ENCODE peak calls at places on chromosomes 16 and 17, in six cellular contexts. N is cardiac muscle cell, R is endothelial cell, M is PC-3, Y is mucosa of descending colon, Z is LNCaP clone FGC. D is an unnamed sample.

GRCh38 chr17:34527908-34528470 is 51.4 kb upstream of the TMEM132E start:
- DNase-seq in N (peak), R (peak), M (no peak), Y (no peak), Z (no peak), D (no peak)

GRCh38 chr16:49700222-49700927 is 155.5 kb downstream of the ZNF423 start:
- DNase-seq in N (no peak), R (no peak), M (no peak), Y (no peak), Z (no peak), D (no peak)

GRCh38 chr17:61555127-61555531 is 35.9 kb downstream of the NACA2 start:
- DNase-seq in N (no peak), R (no peak), M (no peak), Y (no peak), Z (no peak), D (no peak)

GRCh38 chr17:61551255-61551742 is 39.7 kb downstream of the NACA2 start:
- DNase-seq in N (peak), R (no peak), M (peak), Y (no peak), Z (no peak), D (peak)

GRCh38 chr16:26214694-26215093 is 522.9 kb downstream of the HS3ST4 start:
- DNase-seq in N (no peak), R (no peak), M (no peak), Y (no peak), Z (no peak), D (no peak)

GRCh38 chr16:85728879-85729278 is 22.0 kb downstream of the C16orf74 start:
- DNase-seq in N (no peak), R (peak), M (no peak), Y (no peak), Z (no peak), D (no peak)

GRCh38 chr17:17088511-17089205 is 46.4 kb downstream of the MPRIP start:
- DNase-seq in N (no peak), R (no peak), M (no peak), Y (peak), Z (no peak), D (no peak)

GRCh38 chr16:86566966-86567700 is 504 bp downstream of the FOXC2 start:
- DNase-seq in N (peak), R (peak), M (no peak), Y (no peak), Z (no peak), D (no peak)

GRCh38 chr16:10356870-10357842 is 28.7 kb upstream of the ATF7IP2 start:
- DNase-seq in N (no peak), R (no peak), M (no peak), Y (no peak), Z (no peak), D (no peak)

GRCh38 chr17:80987941-80988461 is 3.6 kb upstream of the CHMP6 start:
- DNase-seq in N (no peak), R (no peak), M (no peak), Y (peak), Z (no peak), D (no peak)

GRCh38 chr17:1203111-1203966 is 23.6 kb upstream of the ABR start:
- DNase-seq in N (peak), R (peak), M (peak), Y (peak), Z (no peak), D (peak)

GRCh38 chr16:70610273-70611223 is 35.8 kb upstream of the IL34 start:
- DNase-seq in N (no peak), R (no peak), M (no peak), Y (peak), Z (peak), D (no peak)

GRCh38 chr17:19238167-19238505 is 970 bp downstream of the EPN2 start:
- DNase-seq in N (peak), R (peak), M (peak), Y (peak), Z (no peak), D (peak)

GRCh38 chr16:9102943-9103342 is 11.5 kb downstream of the HAPSTR1 start:
- DNase-seq in N (no peak), R (no peak), M (no peak), Y (no peak), Z (no peak), D (no peak)

GRCh38 chr17:5971969-5972368 is 98.2 kb upstream of the WSCD1 start:
- DNase-seq in N (no peak), R (no peak), M (no peak), Y (no peak), Z (peak), D (no peak)

GRCh38 chr17:21502301-21502700 is 126.1 kb downstream of the KCNJ12 start:
- DNase-seq in N (no peak), R (no peak), M (no peak), Y (no peak), Z (no peak), D (no peak)

GRCh38 chr16:85524630-85525463 is 88.3 kb upstream of the GSE1 start:
- DNase-seq in N (no peak), R (no peak), M (peak), Y (peak), Z (peak), D (no peak)

GRCh38 chr17:45429338-45430005 is 3.2 kb downstream of the ARHGAP27 start:
- DNase-seq in N (peak), R (no peak), M (no peak), Y (peak), Z (no peak), D (no peak)

GRCh38 chr16:86668136-86668535 is 89.8 kb downstream of the FOXL1 start:
- DNase-seq in N (peak), R (peak), M (peak), Y (no peak), Z (no peak), D (no peak)

GRCh38 chr17:47837401-47838039 is 3.6 kb downstream of the SCRN2 start:
- DNase-seq in N (no peak), R (no peak), M (peak), Y (no peak), Z (no peak), D (no peak)

GRCh38 chr16:27154573-27155521 is 48.5 kb upstream of the KDM8 start:
- DNase-seq in N (peak), R (peak), M (peak), Y (peak), Z (no peak), D (peak)

GRCh38 chr17:29533976-29534375 is 32.9 kb downstream of the ABHD15 start:
- DNase-seq in N (no peak), R (no peak), M (no peak), Y (no peak), Z (no peak), D (no peak)

GRCh38 chr16:51402785-51403184 is 251.7 kb upstream of the SALL1 start:
- DNase-seq in N (no peak), R (no peak), M (no peak), Y (no peak), Z (no peak), D (no peak)

GRCh38 chr17:76791053-76791980 is 53.4 kb downstream of the MFSD11 start:
- DNase-seq in N (no peak), R (no peak), M (peak), Y (peak), Z (no peak), D (peak)

GRCh38 chr17:78679495-78680395 is 102.3 kb downstream of the CYTH1 start:
- DNase-seq in N (no peak), R (no peak), M (no peak), Y (no peak), Z (no peak), D (no peak)

GRCh38 chr17:77506371-77506991 is 365.7 kb downstream of the SEC14L1 start:
- DNase-seq in N (no peak), R (no peak), M (no peak), Y (no peak), Z (no peak), D (no peak)

GRCh38 chr17:20206591-20206990 is 197.4 kb downstream of the SPECC1 start:
- DNase-seq in N (no peak), R (no peak), M (peak), Y (no peak), Z (peak), D (no peak)

GRCh38 chr16:37511-37910 is 15.9 kb downstream of the POLR3K start:
- DNase-seq in N (no peak), R (no peak), M (no peak), Y (no peak), Z (no peak), D (no peak)

GRCh38 chr17:55187371-55187770 is 77.4 kb upstream of the HLF start:
- DNase-seq in N (no peak), R (no peak), M (no peak), Y (no peak), Z (no peak), D (no peak)

GRCh38 chr17:43517161-43517560 is 29.0 kb downstream of the ETV4 start:
- DNase-seq in N (no peak), R (no peak), M (no peak), Y (no peak), Z (peak), D (no peak)

GRCh38 chr17:8109669-8110455 is 8.5 kb downstream of the ALOXE3 start:
- DNase-seq in N (peak), R (peak), M (peak), Y (peak), Z (no peak), D (peak)

GRCh38 chr17:27518750-27519521 is 62.7 kb downstream of the KSR1 start:
- DNase-seq in N (no peak), R (no peak), M (no peak), Y (no peak), Z (no peak), D (no peak)

GRCh38 chr17:4256952-4257351 is 6.8 kb downstream of the ANKFY1 start:
- DNase-seq in N (no peak), R (no peak), M (peak), Y (no peak), Z (no peak), D (no peak)

GRCh38 chr17:42067371-42068180 is 17.2 kb upstream of the C17orf113 start:
- DNase-seq in N (peak), R (peak), M (peak), Y (peak), Z (no peak), D (peak)

GRCh38 chr16:3980311-3981111 is 100.0 kb upstream of the CREBBP start:
- DNase-seq in N (no peak), R (no peak), M (peak), Y (no peak), Z (no peak), D (no peak)

GRCh38 chr17:37490638-37491614 is 1.2 kb downstream of the DUSP14 start:
- DNase-seq in N (peak), R (peak), M (peak), Y (no peak), Z (no peak), D (no peak)

GRCh38 chr16:89581045-89581695 is 5.6 kb downstream of the CPNE7 start:
- DNase-seq in N (no peak), R (no peak), M (peak), Y (no peak), Z (no peak), D (no peak)

GRCh38 chr16:66167564-66168291 is 198.8 kb upstream of the CDH5 start:
- DNase-seq in N (peak), R (no peak), M (peak), Y (no peak), Z (no peak), D (no peak)
- TF ChIP-seq CTCF in N (peak), R (no peak), M (peak), Y (no peak), Z (peak), D (no peak)

GRCh38 chr17:57401556-57402488 is 145.5 kb downstream of the MSI2 start:
- DNase-seq in N (peak), R (peak), M (no peak), Y (no peak), Z (no peak), D (peak)
- TF ChIP-seq CTCF in N (no peak), R (no peak), M (peak), Y (no peak), Z (no peak), D (no peak)

DNA sequence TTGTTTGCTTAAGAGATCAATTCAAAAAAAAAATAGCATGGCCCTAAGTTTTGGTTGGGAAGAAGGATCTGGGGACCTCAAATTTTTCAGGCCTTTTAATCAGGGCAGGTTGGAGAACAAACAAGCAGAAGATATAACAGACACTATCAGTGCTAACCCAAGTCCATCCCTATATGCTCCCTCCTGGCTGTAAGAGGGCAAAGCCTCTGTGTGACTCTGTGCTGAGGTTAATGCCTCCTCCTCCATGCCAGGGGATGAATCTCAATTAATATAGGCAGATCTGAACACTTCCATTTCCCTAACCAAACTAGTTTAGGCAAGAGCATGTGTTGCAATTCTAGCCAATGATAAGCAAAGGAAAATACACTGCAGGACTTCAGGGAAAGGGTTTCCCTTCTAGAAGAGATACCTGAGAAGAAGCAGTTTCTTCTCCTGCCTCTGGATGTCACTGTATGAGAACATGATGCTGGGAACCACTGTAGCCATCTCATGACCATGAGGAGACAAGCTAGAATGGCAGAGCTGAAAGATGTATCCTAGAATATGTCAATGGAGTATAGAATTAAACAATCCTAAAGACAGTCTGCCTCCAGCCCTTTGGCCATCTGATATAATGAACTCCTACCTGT is 76.0 kb downstream of the CHD9NB start:
- DNase-seq in N (peak), R (no peak), M (peak), Y (no peak), Z (peak), D (peak)
- TF ChIP-seq CTCF in N (peak), R (no peak), M (peak), Y (peak), Z (peak), D (peak)

DNA sequence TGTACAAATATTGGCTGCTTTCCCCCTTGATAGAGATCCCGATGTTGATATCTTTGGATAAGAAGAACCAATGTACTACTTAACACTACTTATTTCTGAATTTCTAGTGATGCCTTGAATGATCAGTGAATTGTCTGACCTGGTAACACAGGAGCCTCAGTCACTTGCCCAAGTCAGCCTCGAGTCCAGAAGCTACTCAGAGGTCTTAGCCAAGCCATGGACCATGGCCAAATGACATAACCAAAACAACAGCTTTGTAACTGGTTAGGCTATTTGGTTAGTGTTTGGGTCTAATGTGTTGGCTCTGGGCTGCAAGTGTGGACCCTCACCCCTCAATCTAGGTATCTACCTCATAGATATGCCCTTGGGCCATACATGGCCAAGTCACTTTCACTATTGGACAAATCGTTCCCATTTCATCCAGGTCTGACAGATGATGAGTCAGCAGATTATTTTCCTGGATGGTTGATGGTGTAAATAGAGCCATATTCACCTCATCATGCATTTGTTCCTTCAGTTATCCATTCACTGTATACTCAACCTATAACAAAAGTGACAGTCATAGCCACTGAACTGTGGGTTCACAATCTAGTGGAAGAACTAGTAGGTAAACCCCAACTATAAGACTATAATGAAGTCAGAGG is 3.5 kb downstream of the RBFOX1 start:
- DNase-seq in N (no peak), R (no peak), M (no peak), Y (no peak), Z (no peak), D (no peak)
- TF ChIP-seq CTCF in N (no peak), R (no peak), M (no peak), Y (no peak), Z (no peak), D (no peak)

GRCh38 chr17:10687497-10687896 is 9.8 kb downstream of the SCO1 start:
- DNase-seq in N (no peak), R (no peak), M (no peak), Y (no peak), Z (no peak), D (no peak)

GRCh38 chr17:10681866-10682446 is 15.4 kb downstream of the SCO1 start:
- DNase-seq in N (no peak), R (no peak), M (no peak), Y (no peak), Z (no peak), D (no peak)

GRCh38 chr17:10683853-10684252 is 13.5 kb downstream of the SCO1 start:
- DNase-seq in N (peak), R (no peak), M (peak), Y (no peak), Z (no peak), D (no peak)
- TF ChIP-seq CTCF in N (peak), R (peak), M (peak), Y (peak), Z (peak), D (peak)

GRCh38 chr17:83104577-83105505 is 25.4 kb downstream of the METRNL start:
- DNase-seq in N (no peak), R (no peak), M (no peak), Y (peak), Z (no peak), D (no peak)
- TF ChIP-seq CTCF in N (peak), R (no peak), M (no peak), Y (no peak), Z (no peak), D (no peak)

D was measured in GM10248.